ENCODE peak calls at places on chromosome 1, in six cellular contexts. O, H, F, P, I and E are unnamed samples.

GRCh38 chr1:198147216-198147615 is 9.6 kb upstream of the NEK7 start:
- DNase-seq in O (no peak), H (no peak), P (no peak), F (no peak), I (no peak), E (no peak)

GRCh38 chr1:172585348-172585747 is 52.4 kb downstream of the SUCO start:
- DNase-seq in I (peak; percentile 5), F (no peak), O (no peak), P (no peak), H (peak; percentile 66), E (no peak)

GRCh38 chr1:52677407-52677806 is 20.7 kb downstream of the COA7 start:
- DNase-seq in O (peak; percentile 45), H (peak; percentile 69), P (no peak), F (no peak), I (peak; percentile 37), E (no peak)

GRCh38 chr1:246066553-246066952 is 440.5 kb downstream of the SMYD3 start:
- DNase-seq in P (peak; percentile 88), I (no peak), F (no peak), O (no peak), H (no peak), E (no peak)

GRCh38 chr1:112776688-112777087 is 61.6 kb upstream of the PPM1J start:
- DNase-seq in F (no peak), P (no peak), O (no peak), I (no peak), H (no peak), E (no peak)

GRCh38 chr1:234556245-234556943 is 53.6 kb downstream of the IRF2BP2 start:
- DNase-seq in F (peak; percentile 52), P (no peak), H (no peak), O (no peak), I (no peak), E (no peak)

GRCh38 chr1:115430717-115431116 is 92.7 kb upstream of the NGF start:
- DNase-seq in P (peak; percentile 75), F (no peak), H (peak; percentile 84), O (no peak), I (peak; percentile 6), E (no peak)

GRCh38 chr1:70044832-70045231 is 160.5 kb downstream of the LRRC40 start:
- DNase-seq in O (no peak), F (no peak), I (no peak), H (peak; percentile 67), P (no peak), E (no peak)

GRCh38 chr1:1683104-1683905 is 9.3 kb downstream of the SLC35E2B start:
- DNase-seq in F (no peak), H (no peak), P (peak; percentile 41), I (peak; percentile 75), O (no peak), E (no peak)

GRCh38 chr1:7810395-7810794 is 26.3 kb downstream of the PER3 start:
- DNase-seq in I (no peak), H (peak; percentile 79), O (no peak), F (no peak), P (peak; percentile 34), E (no peak)

GRCh38 chr1:115466433-115466832 is 128.4 kb upstream of the NGF start:
- DNase-seq in I (no peak), P (peak; percentile 53), F (no peak), H (peak; percentile 20), O (no peak), E (no peak)

GRCh38 chr1:35570589-35571137 is 2.5 kb upstream of the TFAP2E start:
- DNase-seq in F (no peak), O (no peak), H (no peak), P (no peak), I (no peak), E (peak; percentile 64)

GRCh38 chr1:2556277-2557145 is at the start of gene TNFRSF14:
- DNase-seq in I (peak; percentile 87), P (no peak), H (peak; percentile 51), O (no peak), F (no peak), E (no peak)

GRCh38 chr1:231929311-231929710 is 302.7 kb downstream of the DISC1 start:
- DNase-seq in P (peak; percentile 59), F (no peak), O (no peak), I (no peak), H (peak; percentile 79), E (no peak)

GRCh38 chr1:72530646-72531045 is 248.3 kb upstream of the NEGR1 start:
- DNase-seq in I (no peak), H (no peak), P (no peak), F (no peak), O (no peak), E (no peak)

GRCh38 chr1:76939107-76939816 is 72.0 kb downstream of the ST6GALNAC5 start:
- DNase-seq in P (no peak), O (no peak), F (no peak), H (peak; percentile 40), I (no peak), E (peak; percentile 72)

GRCh38 chr1:73671530-73671929 is 526.4 kb downstream of the LRRIQ3 start:
- DNase-seq in P (no peak), F (no peak), I (no peak), O (no peak), H (no peak), E (no peak)
- H3K27ac ChIP-seq in P (no peak overlapping the region), F (no peak overlapping the region), I (no peak overlapping the region), O (no peak overlapping the region), H (no peak overlapping the region), E (no peak overlapping the region)

DNA sequence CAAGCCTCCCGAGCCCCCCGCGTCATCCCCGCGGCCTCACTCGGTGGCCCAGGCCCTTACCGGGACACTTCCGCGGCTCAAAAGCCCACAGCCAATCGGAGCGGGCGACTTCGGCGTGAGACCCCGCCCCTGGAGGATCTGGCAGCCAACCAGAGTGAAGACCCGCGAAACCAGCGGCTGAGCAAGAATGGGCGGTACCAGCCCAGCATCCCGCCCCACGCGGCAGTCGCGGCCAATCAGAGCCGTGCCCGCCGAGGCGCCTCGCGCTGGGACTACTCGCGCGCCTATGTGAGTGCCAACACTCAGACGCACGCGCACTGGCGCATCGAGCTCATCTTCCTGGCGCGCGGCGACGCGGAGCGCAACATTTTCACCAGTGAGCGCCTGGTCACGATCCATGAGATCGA is 22.5 kb downstream of the DISP3 start:
- DNase-seq in H (peak; percentile 11), P (no peak), I (no peak), O (no peak), F (no peak), E (no peak)
- H3K27me3 ChIP-seq in H (no peaks in the 10 kb centered on the region), P (no peaks in the 10 kb centered on the region), I (peaks cover 7% of the 10 kb centered on the region), O (peaks cover 7% of the 10 kb centered on the region), F (no peaks in the 10 kb centered on the region), E (peaks cover 4% of the 10 kb centered on the region)

GRCh38 chr1:53982034-53982761 is 35.8 kb downstream of the LDLRAD1 start:
- DNase-seq in H (peak; percentile 66), P (peak; percentile 93), I (peak; percentile 50), O (no peak), F (no peak), E (peak; percentile 42)
- H3K27ac ChIP-seq in H (no peak overlapping the region), P (peak overlapping the region; percentile 45), I (no peak overlapping the region), O (no peak overlapping the region), F (peak overlapping the region; percentile 71), E (no peak overlapping the region)

GRCh38 chr1:244730934-244731434 is 78.1 kb downstream of the DESI2 start:
- DNase-seq in O (no peak), I (no peak), H (no peak), F (no peak), P (peak; percentile 23), E (no peak)
- H3K27me3 ChIP-seq in O (no peaks in the 10 kb centered on the region), I (no peaks in the 10 kb centered on the region), H (peaks cover 23% of the 10 kb centered on the region), F (no peaks in the 10 kb centered on the region), P (no peaks in the 10 kb centered on the region), E (no peaks in the 10 kb centered on the region)